ENCODE peak calls at places on chromosomes 4 and X, in six cellular contexts. V is C1 segment of cervical spinal cord; B is activated naive CD8-positive, alpha-beta T cell treated with anti-CD3 and anti-CD28 coated beads, Interleukin-2, amount 10 ng/mL, durations not matched to agents 7 days and 5 days; U is stimulated activated CD4-positive, alpha-beta T cell treated with anti-CD3 and anti-CD28 coated beads, TNF-alpha, amount 100 ng/mL, for 48 hours; A is HTR-8/SVneo; Q is frontal cortex. X is an unnamed sample.

GRCh38 chr4:110014233-110014632 is 101.5 kb downstream of the EGF start:
- DNase-seq in V (no peak), B (no peak), U (no peak), A (no peak), Q (no peak), X (no peak)

GRCh38 chr4:93731448-93731847 is 97.1 kb upstream of the ATOH1 start:
- DNase-seq in V (no peak), B (no peak), U (no peak), A (peak), Q (no peak), X (no peak)

GRCh38 chr4:87011340-87012034 is 76.7 kb downstream of the AFF1 start:
- DNase-seq in V (no peak), B (no peak), U (no peak), A (peak), Q (no peak), X (no peak)

GRCh38 chr4:53478671-53479456 is 101.4 kb downstream of the FIP1L1 start:
- DNase-seq in V (no peak), B (no peak), U (no peak), A (no peak), Q (no peak), X (no peak)

GRCh38 chrX:132426695-132427281 is 62.0 kb downstream of the MBNL3 start:
- DNase-seq in V (no peak), B (no peak), U (no peak), A (no peak), Q (no peak), X (no peak)

GRCh38 chrX:23317799-23318724 is 16.6 kb upstream of the PTCHD1 start:
- DNase-seq in V (no peak), B (peak), U (peak), A (peak), Q (no peak), X (peak)

GRCh38 chr4:26075588-26075987 is 161.6 kb downstream of the SMIM20 start:
- DNase-seq in V (no peak), B (no peak), U (no peak), A (no peak), Q (no peak), X (no peak)

GRCh38 chr4:11632488-11632887 is 203.8 kb upstream of the HS3ST1 start:
- DNase-seq in V (no peak), B (no peak), U (no peak), A (no peak), Q (no peak), X (no peak)

GRCh38 chr4:175998782-175999181 is 66.9 kb upstream of the WDR17 start:
- DNase-seq in V (no peak), B (no peak), U (no peak), A (no peak), Q (no peak), X (no peak)

GRCh38 chr4:182141623-182142022 is 101.6 kb upstream of the TENM3 start:
- DNase-seq in V (no peak), B (no peak), U (no peak), A (no peak), Q (no peak), X (no peak)

GRCh38 chr4:112637552-112637866 is 566 bp downstream of the LARP7 start:
- DNase-seq in V (no peak), B (no peak), U (no peak), A (peak), Q (no peak), X (no peak)

GRCh38 chr4:86482851-86483490 is 111.1 kb upstream of the PTPN13 start:
- DNase-seq in V (peak), B (no peak), U (no peak), A (peak), Q (no peak), X (peak)

GRCh38 chrX:18649498-18649951 is 22.4 kb downstream of the RS1 start:
- DNase-seq in V (no peak), B (no peak), U (no peak), A (no peak), Q (no peak), X (no peak)

GRCh38 chr4:70772929-70773555 is 51.3 kb downstream of the RUFY3 start:
- DNase-seq in V (no peak), B (no peak), U (no peak), A (no peak), Q (no peak), X (no peak)

GRCh38 chrX:138026211-138026610 is 460.3 kb downstream of the ZIC3 start:
- DNase-seq in V (no peak), B (no peak), U (no peak), A (no peak), Q (no peak), X (no peak)

X was measured in glutamatergic neuron.